ENCODE peak calls at places on chromosome X, in ten cellular contexts. J, Z, M, Q, V, I, K, L, A and H are unnamed samples. For H3K36me3, the result is how much of the 10 kb centered on the place peaks cover.

GRCh38 chrX:42740456-42740855 is 37.5 kb downstream of the PPP1R2C start:
- DNase-seq in J (no peak), Z (no peak), M (no peak), Q (no peak), V (no peak), I (no peak), K (no peak), L (no peak), A (no peak), H (no peak)

GRCh38 chrX:97616883-97617510 is 733.3 kb downstream of the RPA4 start:
- DNase-seq in J (no peak), Z (peak), M (peak), Q (no peak), V (peak), I (peak), K (no peak), L (no peak), A (no peak), H (peak)

GRCh38 chrX:129875669-129876068 is 30.3 kb upstream of the UTP14A start:
- DNase-seq in J (no peak), Z (peak), M (peak), Q (no peak), V (no peak), I (peak), K (no peak), L (no peak), A (no peak), H (peak)

GRCh38 chrX:13716905-13717304 is 17.5 kb downstream of the TRAPPC2 start:
- DNase-seq in J (no peak), Z (no peak), M (no peak), Q (no peak), V (no peak), I (no peak), K (no peak), L (no peak), A (no peak), H (no peak)

GRCh38 chrX:9671998-9672397 is 93.6 kb downstream of the GPR143 start:
- DNase-seq in J (no peak), Z (no peak), M (no peak), Q (no peak), V (no peak), I (no peak), K (no peak), L (no peak), A (no peak), H (no peak)

GRCh38 chrX:19883878-19884277 is 3.5 kb downstream of the SH3KBP1 start:
- DNase-seq in J (no peak), Z (peak), M (peak), Q (no peak), V (no peak), I (peak), K (no peak), L (no peak), A (no peak), H (no peak)

GRCh38 chrX:27444093-27444908 is 18.8 kb downstream of the PPP4R3C start:
- DNase-seq in J (no peak), Z (no peak), M (peak), Q (no peak), V (no peak), I (no peak), K (no peak), L (no peak), A (no peak), H (no peak)

GRCh38 chrX:115234220-115234557 is 293 bp upstream of the LRCH2 start:
- DNase-seq in J (no peak), Z (no peak), M (no peak), Q (no peak), V (no peak), I (no peak), K (no peak), L (no peak), A (no peak), H (no peak)

GRCh38 chrX:19804168-19804567 is 83.2 kb downstream of the SH3KBP1 start:
- DNase-seq in J (no peak), Z (no peak), M (no peak), Q (no peak), V (no peak), I (no peak), K (no peak), L (no peak), A (no peak), H (no peak)

GRCh38 chrX:1582686-1583437 is 8.5 kb upstream of the AKAP17A start:
- DNase-seq in J (no peak), Z (peak), M (peak), Q (no peak), V (no peak), I (peak), K (no peak), L (peak), A (no peak), H (no peak)

GRCh38 chrX:119389854-119390501 is 9.2 kb upstream of the SLC25A43 start:
- DNase-seq in J (no peak), Z (no peak), M (no peak), Q (no peak), V (no peak), I (no peak), K (no peak), L (no peak), A (no peak), H (no peak)

GRCh38 chrX:10755477-10756334 is 135.3 kb upstream of the MID1 start:
- DNase-seq in J (peak), Z (no peak), M (no peak), Q (no peak), V (peak), I (no peak), K (no peak), L (no peak), A (no peak), H (peak)

DNA sequence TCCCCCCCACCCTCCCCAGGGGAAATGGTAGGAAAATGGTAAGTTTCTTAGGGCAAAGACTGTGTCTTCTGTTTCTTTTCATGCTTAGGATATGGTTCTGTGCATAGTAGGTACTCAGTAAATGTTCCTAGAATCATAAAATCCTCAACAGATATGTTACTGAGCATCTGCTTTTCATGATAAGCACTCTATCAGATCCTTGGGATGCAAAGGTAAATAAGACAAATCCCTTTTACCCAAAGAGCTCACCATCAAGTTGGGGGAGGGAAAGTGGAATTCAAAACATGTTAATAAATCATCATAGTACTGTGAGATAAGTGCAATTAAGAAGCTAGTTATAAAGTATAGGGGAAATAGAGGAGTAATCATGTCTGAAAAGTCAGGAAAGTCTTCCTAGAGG is 67.9 kb upstream of the OGT start:
- DNase-seq in J (no peak), Z (no peak), M (no peak), Q (no peak), V (no peak), I (no peak), K (no peak), L (no peak), A (no peak), H (no peak)
- H3K36me3 ChIP-seq in J (under half), Z (under half), M (under half), Q (under half), V (under half), I (under half), K (half or more), L (half or more), A (under half), H (under half)

DNA sequence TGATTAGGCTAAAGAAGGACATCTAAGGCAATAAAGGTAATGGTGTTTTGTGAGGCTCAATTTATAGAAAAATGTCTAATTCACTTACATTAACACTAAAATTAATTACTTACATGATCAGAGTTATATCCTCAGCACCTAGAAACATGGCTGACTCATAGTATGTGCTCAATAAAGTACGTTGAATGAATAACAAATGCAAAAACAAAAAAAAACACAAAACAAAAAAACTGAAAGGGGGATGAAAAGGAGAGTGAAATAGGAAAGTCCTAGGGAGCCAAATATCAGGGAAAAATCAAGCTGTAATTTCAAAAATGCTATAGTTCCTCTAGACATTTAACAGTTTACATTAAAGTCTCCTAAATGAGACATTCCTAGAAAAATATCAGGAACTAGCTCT is 18.7 kb downstream of the MBNL3 start:
- DNase-seq in J (no peak), Z (no peak), M (no peak), Q (no peak), V (no peak), I (no peak), K (no peak), L (no peak), A (no peak), H (no peak)
- TF ChIP-seq CTCF in J (no peak), Z (no peak), M (no peak), Q (no peak), V (no peak), I (no peak), K (no peak), L (no peak), A (no peak), H (no peak)

DNA sequence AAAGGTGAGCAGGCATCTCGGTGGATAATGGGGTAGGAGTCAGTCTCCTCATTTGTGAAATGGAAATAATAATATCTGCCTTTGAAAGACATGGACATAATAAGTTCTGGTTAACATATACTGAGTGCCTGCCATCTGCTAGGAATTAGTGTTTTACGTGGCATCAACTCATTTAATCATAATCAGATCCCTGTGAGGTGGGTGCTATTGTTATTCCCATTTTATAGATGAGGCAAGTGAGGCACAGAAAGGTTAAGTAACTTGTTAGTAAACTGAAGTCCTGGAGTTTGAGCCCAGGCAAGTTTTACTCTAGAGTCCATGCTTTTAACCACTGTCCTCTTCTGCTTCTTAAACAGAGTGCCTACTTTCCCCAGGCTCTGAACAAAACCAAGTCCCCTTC is 7.5 kb downstream of the CCDC120 start:
- DNase-seq in J (no peak), Z (no peak), M (no peak), Q (no peak), V (no peak), I (no peak), K (no peak), L (no peak), A (no peak), H (no peak)
- H3K36me3 ChIP-seq in J (under half), Z (under half), M (under half), Q (under half), V (under half), I (under half), K (under half), L (under half), A (under half), H (under half)

DNA sequence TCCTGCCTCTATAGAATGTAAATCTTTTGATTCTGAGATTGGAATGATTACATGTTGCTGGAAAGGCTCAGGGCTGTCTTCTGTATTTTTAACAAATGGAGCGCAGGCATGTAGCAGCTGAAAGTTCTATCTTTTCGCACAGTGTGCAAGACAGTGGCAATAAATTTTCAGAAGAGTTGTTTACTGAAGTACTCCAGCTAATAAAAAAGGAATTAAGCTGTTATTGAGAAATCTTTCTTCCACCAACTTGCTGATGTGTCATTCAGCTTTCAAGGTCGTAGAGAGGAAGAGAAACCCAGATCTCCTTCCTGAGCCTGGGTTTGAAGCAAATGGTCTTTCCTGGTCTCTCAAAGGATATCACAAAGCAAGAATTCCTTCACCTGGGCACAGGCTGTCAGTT is 122.1 kb upstream of the PUDP start:
- DNase-seq in J (no peak), Z (no peak), M (no peak), Q (no peak), V (no peak), I (no peak), K (no peak), L (no peak), A (no peak), H (no peak)
- TF ChIP-seq CTCF in J (no peak), Z (no peak), M (no peak), Q (no peak), V (no peak), I (no peak), K (no peak), L (no peak), A (no peak), H (no peak)

DNA sequence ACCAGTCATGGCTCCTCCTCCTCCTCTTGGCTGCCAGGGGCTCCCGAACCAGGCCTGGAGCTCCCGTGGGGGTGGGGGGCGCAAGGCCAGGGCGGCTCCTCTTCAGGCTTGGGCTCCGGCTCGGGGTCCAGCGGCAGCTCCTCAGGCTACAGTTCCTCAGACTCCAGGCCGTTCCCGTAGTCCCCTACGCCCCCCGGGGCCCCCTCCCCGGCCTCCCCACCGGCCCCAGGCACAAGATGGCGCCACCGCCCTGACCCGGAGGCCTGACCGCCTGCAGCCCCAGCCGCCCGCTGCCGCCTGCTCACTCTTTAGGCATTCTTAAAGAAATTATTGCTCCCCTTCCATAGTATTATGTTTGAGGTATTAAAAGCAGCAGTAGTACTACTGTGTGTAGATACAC is 54.5 kb downstream of the TAF1 start:
- DNase-seq in J (no peak), Z (no peak), M (no peak), Q (no peak), V (peak), I (no peak), K (peak), L (no peak), A (peak), H (no peak)
- H3K36me3 ChIP-seq in J (under half), Z (under half), M (under half), Q (under half), V (under half), I (under half), K (half or more), L (half or more), A (under half), H (under half)

DNA sequence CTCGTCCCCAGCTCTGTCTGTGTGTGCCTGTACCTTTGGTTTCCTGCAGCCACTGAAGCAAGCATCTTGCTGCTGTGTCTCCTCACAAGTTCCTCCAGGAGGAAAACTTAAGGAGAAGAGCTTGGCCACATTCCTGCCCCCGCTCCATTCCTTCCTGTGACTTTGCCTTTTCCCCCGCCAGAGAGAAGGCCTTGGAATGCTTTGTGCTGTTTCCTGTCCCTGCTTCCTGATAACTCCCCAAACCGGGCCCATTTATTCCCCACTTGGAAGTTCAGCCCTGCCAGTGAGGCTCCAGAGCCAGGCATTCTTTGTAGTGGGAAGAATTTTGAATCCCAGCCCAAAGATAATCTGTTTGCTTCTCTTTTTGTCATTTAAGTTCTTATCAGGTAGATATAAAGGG is 33.1 kb downstream of the SMIM10L2A start:
- DNase-seq in J (no peak), Z (no peak), M (no peak), Q (no peak), V (no peak), I (no peak), K (no peak), L (no peak), A (no peak), H (no peak)
- TF ChIP-seq CTCF in J (no peak), Z (no peak), M (no peak), Q (no peak), V (no peak), I (no peak), K (no peak), L (no peak), A (no peak), H (no peak)

GRCh38 chrX:40661489-40661888 is 14.1 kb upstream of the CXorf38 start:
- DNase-seq in J (no peak), Z (no peak), M (no peak), Q (no peak), V (no peak), I (no peak), K (no peak), L (no peak), A (no peak), H (no peak)

GRCh38 chrX:40660381-40660780 is 13.0 kb upstream of the CXorf38 start:
- DNase-seq in J (no peak), Z (no peak), M (no peak), Q (no peak), V (no peak), I (no peak), K (no peak), L (no peak), A (no peak), H (no peak)

GRCh38 chrX:40663880-40664630 is 16.7 kb upstream of the CXorf38 start:
- DNase-seq in J (peak), Z (no peak), M (no peak), Q (no peak), V (peak), I (no peak), K (no peak), L (no peak), A (no peak), H (no peak)

DNA sequence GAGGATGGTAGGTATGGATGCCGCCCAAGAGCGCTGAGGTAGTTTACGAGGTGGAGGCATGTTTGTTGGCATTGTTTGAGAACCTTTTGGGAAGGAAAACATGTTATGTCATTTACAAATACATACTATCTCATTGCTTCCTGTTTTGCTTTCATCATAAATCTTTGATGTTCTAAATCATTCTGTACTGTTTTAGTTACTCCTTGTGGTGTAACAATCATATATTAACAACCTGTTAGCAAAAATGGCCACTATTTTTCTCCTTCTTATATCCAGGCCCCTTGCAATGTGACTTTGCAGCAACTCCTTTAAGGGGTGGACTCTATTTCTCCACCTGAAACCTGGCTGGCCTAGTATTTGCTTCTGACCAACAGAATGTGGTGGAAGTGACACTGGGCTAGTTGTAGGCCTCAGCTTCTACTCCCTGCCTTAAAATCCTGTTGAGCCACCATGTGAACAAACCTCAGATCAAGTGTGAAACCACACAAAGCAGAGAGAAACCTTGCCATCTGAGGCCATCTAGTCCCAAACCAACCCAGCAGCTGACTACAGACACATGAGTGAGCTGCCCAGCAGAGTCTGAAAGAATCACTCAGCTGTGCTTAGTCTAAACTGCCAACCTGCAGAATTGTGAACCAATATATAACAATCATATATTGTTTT is 15.8 kb upstream of the CXorf38 start:
- DNase-seq in J (no peak), Z (no peak), M (no peak), Q (no peak), V (no peak), I (no peak), K (no peak), L (no peak), A (no peak), H (no peak)
- H3K36me3 ChIP-seq in J (under half), Z (under half), M (under half), Q (under half), V (under half), I (under half), K (half or more), L (half or more), A (under half), H (under half)

GRCh38 chrX:37302569-37302968 is 46.6 kb upstream of the PRRG1 start:
- DNase-seq in J (peak), Z (peak), M (peak), Q (no peak), V (peak), I (no peak), K (no peak), L (no peak), A (no peak), H (no peak)
- TF ChIP-seq CTCF in J (peak), Z (peak), M (peak), Q (no peak), V (peak), I (peak), K (peak), L (no peak), A (no peak), H (peak)

DNA sequence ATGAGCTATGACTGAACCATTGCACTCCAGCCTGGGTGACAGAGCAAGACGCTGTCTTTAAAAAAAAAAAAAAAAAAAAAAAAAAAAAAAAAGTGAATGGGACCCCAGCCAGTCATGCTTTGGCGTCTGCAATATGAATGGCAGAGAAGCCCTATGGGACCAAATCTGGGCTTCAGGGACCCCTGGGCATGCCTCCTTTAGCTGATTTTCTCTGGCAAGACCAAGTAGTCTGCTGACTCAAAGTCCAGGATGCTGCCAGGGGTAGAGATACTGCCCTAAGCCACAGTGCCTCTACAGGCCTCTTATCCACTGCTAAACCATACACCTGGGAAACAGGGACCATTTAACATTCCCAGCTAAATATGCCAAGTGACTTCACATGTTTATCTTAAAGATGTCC is 6.0 kb downstream of the RPS4X start:
- DNase-seq in J (no peak), Z (no peak), M (no peak), Q (no peak), V (no peak), I (no peak), K (no peak), L (no peak), A (no peak), H (no peak)
- H3K36me3 ChIP-seq in J (under half), Z (under half), M (half or more), Q (under half), V (under half), I (half or more), K (half or more), L (half or more), A (half or more), H (under half)